ENCODE peak calls at places on chromosomes 6 and 20, in nine cellular contexts. One of them, this sample, is unnamed.

GRCh38 chr6:146590492-146590891 is 8.3 kb upstream of the ADGB start:
- DNase-seq in NCI-H1105 treated with DMSO at 0.1 percent for 48 hours: no peak
- DNase-seq in HTR-8/SVneo: no peak
- DNase-seq in stimulated activated naive B cell treated with anti-CD40 and anti-IgM and Interleukin-4, amounts not matched to agents 10 μg/mL and 1 μg/mL and 100 μg/mL, for 72 hours: no peak
- DNase-seq in Panc1: no peak
- DNase-seq in SW480: no peak
- DNase-seq in AG08396: no peak
- DNase-seq in PC-9: no peak
- DNase-seq in HS-5: no peak
- DNase-seq in this sample: no peak

GRCh38 chr6:13296536-13296997 is 31.8 kb downstream of the TBC1D7 start:
- DNase-seq in NCI-H1105 treated with DMSO at 0.1 percent for 48 hours: no peak
- DNase-seq in HTR-8/SVneo: no peak
- DNase-seq in stimulated activated naive B cell treated with anti-CD40 and anti-IgM and Interleukin-4, amounts not matched to agents 10 μg/mL and 1 μg/mL and 100 μg/mL, for 72 hours: no peak
- DNase-seq in Panc1: no peak
- DNase-seq in SW480: no peak
- DNase-seq in AG08396: no peak
- DNase-seq in PC-9: no peak
- DNase-seq in HS-5: no peak
- DNase-seq in this sample: no peak

GRCh38 chr6:34021839-34022190 is 124.1 kb downstream of the GRM4 start:
- DNase-seq in NCI-H1105 treated with DMSO at 0.1 percent for 48 hours: no peak
- DNase-seq in HTR-8/SVneo: no peak
- DNase-seq in stimulated activated naive B cell treated with anti-CD40 and anti-IgM and Interleukin-4, amounts not matched to agents 10 μg/mL and 1 μg/mL and 100 μg/mL, for 72 hours: no peak
- DNase-seq in Panc1: no peak
- DNase-seq in SW480: peak
- DNase-seq in AG08396: no peak
- DNase-seq in PC-9: no peak
- DNase-seq in HS-5: no peak
- DNase-seq in this sample: no peak

GRCh38 chr6:122491915-122492537 is 20.4 kb upstream of the SERINC1 start:
- DNase-seq in NCI-H1105 treated with DMSO at 0.1 percent for 48 hours: peak
- DNase-seq in HTR-8/SVneo: peak
- DNase-seq in stimulated activated naive B cell treated with anti-CD40 and anti-IgM and Interleukin-4, amounts not matched to agents 10 μg/mL and 1 μg/mL and 100 μg/mL, for 72 hours: peak
- DNase-seq in Panc1: peak
- DNase-seq in SW480: peak
- DNase-seq in AG08396: peak
- DNase-seq in PC-9: peak
- DNase-seq in HS-5: peak
- DNase-seq in this sample: no peak

GRCh38 chr6:163814494-163815364 is 400.2 kb downstream of the QKI start:
- DNase-seq in NCI-H1105 treated with DMSO at 0.1 percent for 48 hours: no peak
- DNase-seq in HTR-8/SVneo: peak
- DNase-seq in stimulated activated naive B cell treated with anti-CD40 and anti-IgM and Interleukin-4, amounts not matched to agents 10 μg/mL and 1 μg/mL and 100 μg/mL, for 72 hours: no peak
- DNase-seq in Panc1: no peak
- DNase-seq in SW480: no peak
- DNase-seq in AG08396: peak
- DNase-seq in PC-9: no peak
- DNase-seq in HS-5: peak
- DNase-seq in this sample: peak

GRCh38 chr6:1987640-1988039 is 257.8 kb downstream of the GMDS start:
- DNase-seq in NCI-H1105 treated with DMSO at 0.1 percent for 48 hours: no peak
- DNase-seq in HTR-8/SVneo: no peak
- DNase-seq in stimulated activated naive B cell treated with anti-CD40 and anti-IgM and Interleukin-4, amounts not matched to agents 10 μg/mL and 1 μg/mL and 100 μg/mL, for 72 hours: no peak
- DNase-seq in Panc1: peak
- DNase-seq in SW480: no peak
- DNase-seq in AG08396: no peak
- DNase-seq in PC-9: no peak
- DNase-seq in HS-5: peak
- DNase-seq in this sample: no peak

GRCh38 chr6:85865665-85866372 is 223.1 kb upstream of the SYNCRIP start:
- DNase-seq in NCI-H1105 treated with DMSO at 0.1 percent for 48 hours: peak
- DNase-seq in HTR-8/SVneo: no peak
- DNase-seq in stimulated activated naive B cell treated with anti-CD40 and anti-IgM and Interleukin-4, amounts not matched to agents 10 μg/mL and 1 μg/mL and 100 μg/mL, for 72 hours: no peak
- DNase-seq in Panc1: no peak
- DNase-seq in SW480: peak
- DNase-seq in AG08396: peak
- DNase-seq in PC-9: peak
- DNase-seq in HS-5: peak
- DNase-seq in this sample: no peak

GRCh38 chr20:61524956-61525666 is 273.1 kb downstream of the CDH4 start:
- DNase-seq in NCI-H1105 treated with DMSO at 0.1 percent for 48 hours: peak
- DNase-seq in HTR-8/SVneo: no peak
- DNase-seq in stimulated activated naive B cell treated with anti-CD40 and anti-IgM and Interleukin-4, amounts not matched to agents 10 μg/mL and 1 μg/mL and 100 μg/mL, for 72 hours: no peak
- DNase-seq in Panc1: no peak
- DNase-seq in SW480: no peak
- DNase-seq in AG08396: no peak
- DNase-seq in PC-9: no peak
- DNase-seq in HS-5: no peak
- DNase-seq in this sample: no peak

GRCh38 chr20:36217226-36217625 is 19.1 kb upstream of the AAR2 start:
- DNase-seq in NCI-H1105 treated with DMSO at 0.1 percent for 48 hours: no peak
- DNase-seq in HTR-8/SVneo: no peak
- DNase-seq in stimulated activated naive B cell treated with anti-CD40 and anti-IgM and Interleukin-4, amounts not matched to agents 10 μg/mL and 1 μg/mL and 100 μg/mL, for 72 hours: no peak
- DNase-seq in Panc1: no peak
- DNase-seq in SW480: peak
- DNase-seq in AG08396: no peak
- DNase-seq in PC-9: no peak
- DNase-seq in HS-5: no peak
- DNase-seq in this sample: no peak

GRCh38 chr6:21616005-21616404 is 22.5 kb downstream of the SOX4 start:
- DNase-seq in NCI-H1105 treated with DMSO at 0.1 percent for 48 hours: no peak
- DNase-seq in HTR-8/SVneo: no peak
- DNase-seq in stimulated activated naive B cell treated with anti-CD40 and anti-IgM and Interleukin-4, amounts not matched to agents 10 μg/mL and 1 μg/mL and 100 μg/mL, for 72 hours: no peak
- DNase-seq in Panc1: no peak
- DNase-seq in SW480: no peak
- DNase-seq in AG08396: no peak
- DNase-seq in PC-9: peak
- DNase-seq in HS-5: no peak
- DNase-seq in this sample: no peak

GRCh38 chr6:7173843-7174503 is 66.2 kb downstream of the RREB1 start:
- DNase-seq in NCI-H1105 treated with DMSO at 0.1 percent for 48 hours: no peak
- DNase-seq in HTR-8/SVneo: no peak
- DNase-seq in stimulated activated naive B cell treated with anti-CD40 and anti-IgM and Interleukin-4, amounts not matched to agents 10 μg/mL and 1 μg/mL and 100 μg/mL, for 72 hours: no peak
- DNase-seq in Panc1: no peak
- DNase-seq in SW480: no peak
- DNase-seq in AG08396: no peak
- DNase-seq in PC-9: no peak
- DNase-seq in HS-5: no peak
- DNase-seq in this sample: no peak

GRCh38 chr20:36988494-36988966 is 37.0 kb upstream of the SAMHD1 start:
- DNase-seq in NCI-H1105 treated with DMSO at 0.1 percent for 48 hours: peak
- DNase-seq in HTR-8/SVneo: no peak
- DNase-seq in stimulated activated naive B cell treated with anti-CD40 and anti-IgM and Interleukin-4, amounts not matched to agents 10 μg/mL and 1 μg/mL and 100 μg/mL, for 72 hours: no peak
- DNase-seq in Panc1: no peak
- DNase-seq in SW480: no peak
- DNase-seq in AG08396: no peak
- DNase-seq in PC-9: no peak
- DNase-seq in HS-5: peak
- DNase-seq in this sample: no peak

GRCh38 chr6:148658701-148659100 is 88.1 kb upstream of the UST start:
- DNase-seq in NCI-H1105 treated with DMSO at 0.1 percent for 48 hours: no peak
- DNase-seq in HTR-8/SVneo: no peak
- DNase-seq in stimulated activated naive B cell treated with anti-CD40 and anti-IgM and Interleukin-4, amounts not matched to agents 10 μg/mL and 1 μg/mL and 100 μg/mL, for 72 hours: no peak
- DNase-seq in Panc1: no peak
- DNase-seq in SW480: peak
- DNase-seq in AG08396: no peak
- DNase-seq in PC-9: no peak
- DNase-seq in HS-5: no peak
- DNase-seq in this sample: no peak

GRCh38 chr20:2299301-2299700 is 3.5 kb downstream of the TGM3 start:
- DNase-seq in NCI-H1105 treated with DMSO at 0.1 percent for 48 hours: no peak
- DNase-seq in HTR-8/SVneo: no peak
- DNase-seq in stimulated activated naive B cell treated with anti-CD40 and anti-IgM and Interleukin-4, amounts not matched to agents 10 μg/mL and 1 μg/mL and 100 μg/mL, for 72 hours: no peak
- DNase-seq in Panc1: no peak
- DNase-seq in SW480: no peak
- DNase-seq in AG08396: no peak
- DNase-seq in PC-9: no peak
- DNase-seq in HS-5: no peak
- DNase-seq in this sample: no peak